ENCODE peak calls at places on chromosomes 3 and 15, in six cellular contexts. J, A, T, I, F and G are unnamed samples.

GRCh38 chr3:61531528-61531927 is 29.8 kb upstream of the PTPRG start:
- DNase-seq in J (no peak), A (no peak), T (no peak), I (no peak), F (no peak), G (no peak)

GRCh38 chr3:171328419-171329082 is 131.7 kb downstream of the TNIK start:
- DNase-seq in J (no peak), A (peak), T (no peak), I (no peak), F (no peak), G (peak)

GRCh38 chr15:40430271-40430805 is 10.4 kb upstream of the BAHD1 start:
- DNase-seq in J (no peak), A (peak), T (no peak), I (peak), F (no peak), G (no peak)

GRCh38 chr15:92683511-92683834 is 27.9 kb upstream of the FAM174B start:
- DNase-seq in J (no peak), A (no peak), T (peak), I (peak), F (peak), G (peak)

GRCh38 chr3:187994221-187995085 is 159.5 kb upstream of the LPP start:
- DNase-seq in J (no peak), A (peak), T (no peak), I (no peak), F (no peak), G (peak)

GRCh38 chr3:31476209-31476608 is 56.5 kb upstream of the STT3B start:
- DNase-seq in J (no peak), A (no peak), T (no peak), I (no peak), F (no peak), G (no peak)

GRCh38 chr3:54120657-54121403 is 1.5 kb upstream of the CACNA2D3 start:
- DNase-seq in J (no peak), A (no peak), T (no peak), I (no peak), F (no peak), G (peak)

GRCh38 chr3:14725015-14725431 is 50.1 kb downstream of the C3orf20 start:
- DNase-seq in J (no peak), A (no peak), T (no peak), I (peak), F (no peak), G (peak)

GRCh38 chr15:93060336-93061248 is 28.4 kb downstream of the RGMA start:
- DNase-seq in J (no peak), A (no peak), T (no peak), I (no peak), F (no peak), G (no peak)

GRCh38 chr3:80688814-80689213 is 921.0 kb upstream of the ROBO1 start:
- DNase-seq in J (no peak), A (peak), T (no peak), I (no peak), F (no peak), G (peak)

GRCh38 chr3:2947536-2947935 is 162.6 kb downstream of the IL5RA start:
- DNase-seq in J (no peak), A (no peak), T (no peak), I (no peak), F (no peak), G (no peak)

GRCh38 chr3:116139607-116140006 is 305.7 kb downstream of the LSAMP start:
- DNase-seq in J (no peak), A (no peak), T (no peak), I (no peak), F (no peak), G (peak)

GRCh38 chr3:66753670-66754069 is 244.4 kb upstream of the KBTBD8 start:
- DNase-seq in J (no peak), A (no peak), T (no peak), I (no peak), F (no peak), G (no peak)

GRCh38 chr3:186932281-186933181 is 2.2 kb downstream of the ST6GAL1 start:
- DNase-seq in J (no peak), A (no peak), T (no peak), I (no peak), F (peak), G (peak)

GRCh38 chr3:46576386-46576785 is 10.3 kb upstream of the LRRC2 start:
- DNase-seq in J (no peak), A (no peak), T (no peak), I (no peak), F (no peak), G (no peak)

GRCh38 chr15:31051646-31052045 is 49.9 kb downstream of the TRPM1 start:
- DNase-seq in J (no peak), A (no peak), T (no peak), I (no peak), F (no peak), G (no peak)

GRCh38 chr3:110528305-110529121 is 543.1 kb upstream of the NECTIN3 start:
- DNase-seq in J (no peak), A (no peak), T (no peak), I (no peak), F (no peak), G (no peak)

GRCh38 chr15:28118083-28118482 is 19.0 kb upstream of the OCA2 start:
- DNase-seq in J (no peak), A (no peak), T (no peak), I (no peak), F (no peak), G (no peak)

GRCh38 chr15:82986442-82986780 is 401 bp downstream of the RAMAC start:
- DNase-seq in J (peak), A (peak), T (no peak), I (no peak), F (no peak), G (no peak)

GRCh38 chr15:101194246-101195138 is 57.4 kb downstream of the CHSY1 start:
- DNase-seq in J (no peak), A (no peak), T (no peak), I (no peak), F (no peak), G (no peak)

GRCh38 chr15:39692464-39693327 is 89.9 kb downstream of the FSIP1 start:
- DNase-seq in J (no peak), A (peak), T (no peak), I (no peak), F (no peak), G (no peak)

GRCh38 chr15:94848054-94848453 is 616.7 kb downstream of the MCTP2 start:
- DNase-seq in J (no peak), A (no peak), T (no peak), I (no peak), F (no peak), G (no peak)

GRCh38 chr3:59809750-59810444 is 760.1 kb upstream of the CFAP20DC start:
- DNase-seq in J (peak), A (peak), T (no peak), I (no peak), F (no peak), G (peak)

GRCh38 chr15:86063328-86064180 is 16.1 kb upstream of the AGBL1 start:
- DNase-seq in J (no peak), A (no peak), T (no peak), I (no peak), F (no peak), G (no peak)

GRCh38 chr15:67685008-67685599 is 140.2 kb upstream of the SKOR1 start:
- DNase-seq in J (no peak), A (peak), T (no peak), I (no peak), F (no peak), G (peak)

GRCh38 chr3:84683493-84683892 is 275.3 kb upstream of the CADM2 start:
- DNase-seq in J (no peak), A (no peak), T (no peak), I (no peak), F (no peak), G (no peak)

GRCh38 chr3:141255864-141256263 is 24.2 kb downstream of the PXYLP1 start:
- DNase-seq in J (peak), A (peak), T (no peak), I (no peak), F (no peak), G (peak)

GRCh38 chr3:38227989-38228388 is 37.6 kb upstream of the SLC22A13 start:
- DNase-seq in J (no peak), A (peak), T (no peak), I (no peak), F (no peak), G (peak)

GRCh38 chr15:79743032-79743431 is 153.8 kb downstream of the MTHFS start:
- DNase-seq in J (no peak), A (no peak), T (no peak), I (no peak), F (no peak), G (no peak)

GRCh38 chr3:164387236-164387635 is 691.1 kb downstream of the SI start:
- DNase-seq in J (no peak), A (no peak), T (no peak), I (no peak), F (no peak), G (no peak)

GRCh38 chr3:184811034-184811433 is 932 bp upstream of the VPS8 start:
- DNase-seq in J (no peak), A (no peak), T (no peak), I (no peak), F (no peak), G (no peak)

GRCh38 chr15:82177291-82178010 is 85.1 kb downstream of the EFL1 start:
- DNase-seq in J (no peak), A (peak), T (no peak), I (no peak), F (no peak), G (peak)

GRCh38 chr15:39332846-39333245 is 248.0 kb upstream of the THBS1 start:
- DNase-seq in J (no peak), A (no peak), T (no peak), I (no peak), F (no peak), G (no peak)

GRCh38 chr3:73719877-73720276 is 95.1 kb upstream of the PDZRN3 start:
- DNase-seq in J (no peak), A (peak), T (no peak), I (peak), F (peak), G (peak)

GRCh38 chr15:68228143-68228970 is 1.2 kb downstream of the CLN6 start:
- DNase-seq in J (no peak), A (peak), T (no peak), I (no peak), F (no peak), G (peak)

GRCh38 chr15:88649286-88649733 is 10.5 kb downstream of the ISG20 start:
- DNase-seq in J (no peak), A (peak), T (no peak), I (no peak), F (no peak), G (peak)

GRCh38 chr15:88651293-88651692 is 12.5 kb downstream of the ISG20 start:
- DNase-seq in J (no peak), A (no peak), T (no peak), I (no peak), F (no peak), G (no peak)

GRCh38 chr15:88649753-88650551 is 11.1 kb downstream of the ISG20 start:
- DNase-seq in J (no peak), A (no peak), T (no peak), I (no peak), F (no peak), G (no peak)

GRCh38 chr15:88651971-88652370 is 13.2 kb downstream of the ISG20 start:
- DNase-seq in J (no peak), A (no peak), T (no peak), I (no peak), F (no peak), G (no peak)

DNA sequence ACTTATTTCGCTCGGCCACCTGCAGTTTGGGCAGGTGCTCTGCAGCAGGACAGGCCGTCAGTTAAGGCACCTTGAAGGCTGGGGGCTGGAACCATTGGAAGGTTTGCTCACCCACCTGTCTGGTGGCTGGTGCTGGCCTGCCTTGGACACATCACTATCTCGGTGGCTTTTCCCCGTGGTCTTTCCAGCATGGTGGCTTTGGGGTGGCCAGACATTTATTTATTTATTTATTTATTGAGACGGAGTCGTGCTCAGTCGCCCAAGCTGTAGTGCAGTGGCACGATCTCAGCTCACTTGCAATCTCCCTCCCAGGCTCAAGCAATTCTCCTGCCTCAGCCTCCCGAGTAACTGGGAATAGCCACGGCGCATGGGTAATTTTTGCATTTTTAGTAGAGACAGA is 11.7 kb downstream of the ISG20 start:
- DNase-seq in J (no peak), A (no peak), T (no peak), I (no peak), F (no peak), G (no peak)
- TF ChIP-seq CTCF in J (no peak), A (no peak), T (no peak), I (no peak), F (no peak), G (no peak)

DNA sequence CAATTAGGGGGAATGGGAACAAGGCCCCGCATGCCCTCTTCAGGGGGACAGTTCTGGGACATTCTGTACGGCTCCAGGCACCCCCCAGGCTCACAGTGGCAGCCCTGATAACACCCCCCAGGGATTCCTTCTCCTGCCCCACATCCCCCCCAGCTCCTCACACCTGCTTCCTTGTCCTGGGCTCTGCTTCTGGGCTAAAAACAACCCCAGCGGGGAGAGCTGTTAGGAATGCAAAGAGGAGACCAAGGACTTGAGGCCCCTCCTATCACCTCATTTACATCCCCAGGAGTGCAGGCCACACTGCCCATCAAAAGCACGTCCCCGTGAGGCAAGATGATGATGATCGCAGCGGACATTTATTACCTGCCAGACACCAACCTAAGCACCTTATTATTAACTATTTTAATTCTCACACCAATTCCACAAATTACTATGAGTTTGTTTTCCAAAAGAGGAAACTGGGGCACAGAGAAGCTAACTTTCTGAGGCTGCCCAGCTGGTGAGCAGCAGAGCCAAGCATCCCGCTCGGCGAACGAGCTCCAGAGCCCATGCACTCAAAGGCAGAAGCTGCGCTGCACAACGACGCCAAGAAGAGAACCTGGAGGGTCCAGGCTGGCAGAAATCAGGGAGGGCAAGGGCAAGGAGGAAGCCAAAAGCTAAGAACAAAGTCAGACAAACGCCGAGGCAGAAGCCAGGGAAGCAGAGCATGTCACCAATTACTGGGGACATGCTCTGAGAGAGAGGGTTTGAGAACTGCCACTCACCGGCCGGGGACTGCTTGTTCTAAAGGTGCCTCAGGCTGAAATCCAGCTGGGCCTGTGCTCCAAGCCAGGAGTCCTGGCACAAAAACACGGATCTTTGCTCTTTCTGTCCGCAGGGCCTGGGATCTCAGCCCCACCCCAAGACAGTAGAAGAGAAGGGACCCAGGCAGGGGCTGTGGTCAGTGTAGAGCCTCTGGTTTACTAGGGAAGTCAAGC is 76.2 kb upstream of the NSMCE3 start:
- DNase-seq in J (no peak), A (no peak), T (no peak), I (no peak), F (no peak), G (no peak)
- H3K4me3 ChIP-seq in J (no peak), A (no peak), T (no peak), I (no peak), F (no peak), G (no peak)

GRCh38 chr3:49841126-49841525 is 15.2 kb downstream of the TRAIP start:
- DNase-seq in J (no peak), A (peak), T (no peak), I (no peak), F (no peak), G (peak)
- TF ChIP-seq CTCF in J (peak), A (peak), T (peak), I (peak), F (peak), G (peak)

DNA sequence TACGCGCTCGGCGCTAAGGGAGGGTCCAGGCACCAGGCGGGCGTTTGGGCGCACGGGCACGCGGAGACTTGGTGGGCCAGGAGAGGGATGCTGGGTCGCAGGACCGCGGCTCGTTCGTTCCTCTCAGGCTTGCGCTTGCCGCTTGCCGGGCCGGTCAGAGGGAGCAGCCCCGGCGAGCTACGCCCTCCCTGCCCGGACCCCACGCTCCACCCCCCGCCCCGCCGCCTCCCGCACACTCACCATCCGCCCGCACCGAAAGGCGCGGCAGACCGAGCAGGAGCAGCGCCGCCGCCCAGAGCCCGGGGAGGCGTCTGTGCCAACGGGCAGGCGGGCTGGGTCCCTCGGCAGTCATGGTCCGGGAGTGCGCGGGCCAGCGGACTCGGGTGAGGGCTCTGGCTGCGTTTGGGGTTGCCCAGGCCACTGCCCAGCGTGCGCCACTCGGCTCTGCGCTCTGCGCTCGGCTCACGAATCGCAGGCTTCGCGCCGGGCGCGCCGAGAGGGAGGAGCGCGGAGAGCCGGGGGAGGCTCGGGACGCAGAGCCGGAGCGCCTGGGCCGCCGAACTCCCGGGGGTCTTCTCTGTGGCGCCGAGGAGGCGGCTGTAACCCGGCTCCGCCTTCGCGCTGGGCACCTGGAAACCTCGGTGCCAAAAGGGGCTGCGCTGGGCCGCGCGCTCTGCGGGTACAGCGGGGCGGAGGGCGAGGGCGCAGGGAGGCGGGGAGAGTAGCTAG is at the start of gene SUSD5:
- DNase-seq in J (peak), A (peak), T (no peak), I (no peak), F (no peak), G (peak)
- H3K4me3 ChIP-seq in J (peak), A (peak), T (no peak), I (peak), F (peak), G (peak)

DNA sequence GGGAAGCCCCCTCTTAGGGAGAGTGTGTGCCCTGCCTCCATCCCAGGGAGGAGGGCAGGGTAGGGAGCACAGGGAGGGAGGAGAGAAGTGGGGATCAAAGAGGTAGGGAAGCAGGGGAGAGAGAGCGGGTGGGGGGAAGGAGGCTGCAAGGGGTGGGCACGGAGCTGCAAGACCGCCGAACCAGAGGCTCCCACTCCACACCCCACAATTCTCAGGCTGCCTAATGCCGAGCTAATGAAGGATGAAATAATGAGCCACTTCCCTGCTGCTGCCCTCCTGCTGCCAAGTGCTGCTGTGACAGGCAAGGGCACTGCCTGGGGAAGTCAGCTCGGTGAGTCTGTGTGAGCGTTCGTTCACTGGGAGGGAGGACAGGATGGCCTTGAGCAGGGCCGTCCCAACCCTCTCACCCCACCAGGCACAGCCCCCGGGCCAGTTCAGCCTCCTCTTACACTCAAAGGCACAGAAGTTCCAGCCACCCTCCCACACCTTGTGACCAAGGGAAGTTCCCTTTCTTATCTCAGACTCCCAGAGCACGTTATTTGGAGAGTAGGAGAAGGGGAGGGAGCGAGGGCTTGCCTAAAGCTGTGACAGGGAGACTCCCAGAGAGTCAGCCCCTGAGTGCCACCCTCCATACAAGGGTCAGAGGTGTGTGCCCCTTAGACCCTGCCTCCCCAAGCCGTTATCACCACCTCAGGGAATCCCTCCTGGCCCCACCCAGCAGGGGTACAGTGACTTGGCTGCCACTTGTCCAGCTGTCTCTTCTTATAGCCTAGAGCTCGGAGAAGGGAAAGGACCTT is 12.4 kb downstream of the GLYCTK start:
- DNase-seq in J (no peak), A (peak), T (peak), I (no peak), F (no peak), G (peak)
- TF ChIP-seq CTCF in J (no peak), A (peak), T (peak), I (no peak), F (no peak), G (peak)